ENCODE peak calls at places on chromosomes 5 and 9, in six cellular contexts. One of them, this sample, is unnamed.

GRCh38 chr9:95508242-95508967 is 8.4 kb downstream of the PTCH1 start:
- DNase-seq in stimulated activated CD8-positive, alpha-beta memory T cell treated with anti-CD3 and anti-CD28 coated beads, Interleukin-7, amount 100 ng/mL, for 1 hour: no peak
- DNase-seq in trophoblast cell: peak
- DNase-seq in omental fat pad: no peak
- DNase-seq in amygdala: no peak
- DNase-seq in activated T-cell treated with anti-CD3 and anti-CD28 coated beads, Interleukin-2, amount 50 U/mL, for 4 hours: no peak
- DNase-seq in this sample: no peak

GRCh38 chr9:81389569-81389993 is 299.8 kb downstream of the TLE1 start:
- DNase-seq in activated T-cell treated with anti-CD3 and anti-CD28 coated beads, Interleukin-2, amount 50 U/mL, for 4 hours: no peak
- DNase-seq in trophoblast cell: peak
- DNase-seq in stimulated activated CD8-positive, alpha-beta memory T cell treated with anti-CD3 and anti-CD28 coated beads, Interleukin-7, amount 100 ng/mL, for 1 hour: no peak
- DNase-seq in omental fat pad: no peak
- DNase-seq in amygdala: no peak
- DNase-seq in this sample: no peak

GRCh38 chr9:83933804-83934203 is 12.6 kb upstream of the KIF27 start:
- DNase-seq in stimulated activated CD8-positive, alpha-beta memory T cell treated with anti-CD3 and anti-CD28 coated beads, Interleukin-7, amount 100 ng/mL, for 1 hour: no peak
- DNase-seq in amygdala: no peak
- DNase-seq in omental fat pad: no peak
- DNase-seq in activated T-cell treated with anti-CD3 and anti-CD28 coated beads, Interleukin-2, amount 50 U/mL, for 4 hours: no peak
- DNase-seq in trophoblast cell: peak
- DNase-seq in this sample: no peak

GRCh38 chr5:147893820-147894219 is 12.5 kb downstream of the C5orf46 start:
- DNase-seq in activated T-cell treated with anti-CD3 and anti-CD28 coated beads, Interleukin-2, amount 50 U/mL, for 4 hours: no peak
- DNase-seq in amygdala: no peak
- DNase-seq in omental fat pad: no peak
- DNase-seq in stimulated activated CD8-positive, alpha-beta memory T cell treated with anti-CD3 and anti-CD28 coated beads, Interleukin-7, amount 100 ng/mL, for 1 hour: no peak
- DNase-seq in trophoblast cell: peak
- DNase-seq in this sample: no peak

GRCh38 chr5:124660229-124661093 is 86.0 kb downstream of the ZNF608 start:
- DNase-seq in trophoblast cell: peak
- DNase-seq in amygdala: no peak
- DNase-seq in activated T-cell treated with anti-CD3 and anti-CD28 coated beads, Interleukin-2, amount 50 U/mL, for 4 hours: no peak
- DNase-seq in stimulated activated CD8-positive, alpha-beta memory T cell treated with anti-CD3 and anti-CD28 coated beads, Interleukin-7, amount 100 ng/mL, for 1 hour: no peak
- DNase-seq in omental fat pad: no peak
- DNase-seq in this sample: no peak

GRCh38 chr5:125835293-125836172 is 587.7 kb upstream of the GRAMD2B start:
- DNase-seq in amygdala: peak
- DNase-seq in trophoblast cell: peak
- DNase-seq in activated T-cell treated with anti-CD3 and anti-CD28 coated beads, Interleukin-2, amount 50 U/mL, for 4 hours: no peak
- DNase-seq in stimulated activated CD8-positive, alpha-beta memory T cell treated with anti-CD3 and anti-CD28 coated beads, Interleukin-7, amount 100 ng/mL, for 1 hour: no peak
- DNase-seq in omental fat pad: no peak
- DNase-seq in this sample: peak

GRCh38 chr5:154254886-154255285 is 64.4 kb downstream of the GALNT10 start:
- DNase-seq in omental fat pad: no peak
- DNase-seq in stimulated activated CD8-positive, alpha-beta memory T cell treated with anti-CD3 and anti-CD28 coated beads, Interleukin-7, amount 100 ng/mL, for 1 hour: no peak
- DNase-seq in trophoblast cell: no peak
- DNase-seq in activated T-cell treated with anti-CD3 and anti-CD28 coated beads, Interleukin-2, amount 50 U/mL, for 4 hours: no peak
- DNase-seq in amygdala: no peak
- DNase-seq in this sample: no peak

GRCh38 chr5:62496876-62497275 is 81.7 kb upstream of the LRRC70 start:
- DNase-seq in activated T-cell treated with anti-CD3 and anti-CD28 coated beads, Interleukin-2, amount 50 U/mL, for 4 hours: no peak
- DNase-seq in stimulated activated CD8-positive, alpha-beta memory T cell treated with anti-CD3 and anti-CD28 coated beads, Interleukin-7, amount 100 ng/mL, for 1 hour: no peak
- DNase-seq in omental fat pad: no peak
- DNase-seq in amygdala: no peak
- DNase-seq in trophoblast cell: no peak
- DNase-seq in this sample: no peak

GRCh38 chr5:83321656-83322055 is 149.9 kb upstream of the VCAN start:
- DNase-seq in amygdala: no peak
- DNase-seq in trophoblast cell: no peak
- DNase-seq in activated T-cell treated with anti-CD3 and anti-CD28 coated beads, Interleukin-2, amount 50 U/mL, for 4 hours: no peak
- DNase-seq in omental fat pad: no peak
- DNase-seq in stimulated activated CD8-positive, alpha-beta memory T cell treated with anti-CD3 and anti-CD28 coated beads, Interleukin-7, amount 100 ng/mL, for 1 hour: no peak
- DNase-seq in this sample: no peak

GRCh38 chr5:78803386-78803785 is 154.8 kb upstream of the LHFPL2 start:
- DNase-seq in amygdala: peak
- DNase-seq in omental fat pad: no peak
- DNase-seq in activated T-cell treated with anti-CD3 and anti-CD28 coated beads, Interleukin-2, amount 50 U/mL, for 4 hours: no peak
- DNase-seq in trophoblast cell: no peak
- DNase-seq in stimulated activated CD8-positive, alpha-beta memory T cell treated with anti-CD3 and anti-CD28 coated beads, Interleukin-7, amount 100 ng/mL, for 1 hour: no peak
- DNase-seq in this sample: peak

GRCh38 chr9:36818965-36819870 is 214.8 kb downstream of the PAX5 start:
- DNase-seq in stimulated activated CD8-positive, alpha-beta memory T cell treated with anti-CD3 and anti-CD28 coated beads, Interleukin-7, amount 100 ng/mL, for 1 hour: no peak
- DNase-seq in activated T-cell treated with anti-CD3 and anti-CD28 coated beads, Interleukin-2, amount 50 U/mL, for 4 hours: no peak
- DNase-seq in omental fat pad: no peak
- DNase-seq in amygdala: peak
- DNase-seq in trophoblast cell: no peak
- DNase-seq in this sample: peak

GRCh38 chr5:44332360-44332971 is 56.8 kb downstream of the FGF10 start:
- DNase-seq in amygdala: no peak
- DNase-seq in omental fat pad: no peak
- DNase-seq in stimulated activated CD8-positive, alpha-beta memory T cell treated with anti-CD3 and anti-CD28 coated beads, Interleukin-7, amount 100 ng/mL, for 1 hour: no peak
- DNase-seq in trophoblast cell: peak
- DNase-seq in activated T-cell treated with anti-CD3 and anti-CD28 coated beads, Interleukin-2, amount 50 U/mL, for 4 hours: no peak
- DNase-seq in this sample: no peak

GRCh38 chr5:157252741-157253465 is 13.0 kb upstream of the CYFIP2 start:
- DNase-seq in omental fat pad: no peak
- DNase-seq in stimulated activated CD8-positive, alpha-beta memory T cell treated with anti-CD3 and anti-CD28 coated beads, Interleukin-7, amount 100 ng/mL, for 1 hour: peak
- DNase-seq in amygdala: peak
- DNase-seq in activated T-cell treated with anti-CD3 and anti-CD28 coated beads, Interleukin-2, amount 50 U/mL, for 4 hours: peak
- DNase-seq in trophoblast cell: no peak
- DNase-seq in this sample: no peak

GRCh38 chr5:87413116-87413645 is 451 bp upstream of the CCNH start:
- DNase-seq in stimulated activated CD8-positive, alpha-beta memory T cell treated with anti-CD3 and anti-CD28 coated beads, Interleukin-7, amount 100 ng/mL, for 1 hour: no peak
- DNase-seq in amygdala: no peak
- DNase-seq in omental fat pad: no peak
- DNase-seq in activated T-cell treated with anti-CD3 and anti-CD28 coated beads, Interleukin-2, amount 50 U/mL, for 4 hours: no peak
- DNase-seq in trophoblast cell: no peak
- DNase-seq in this sample: no peak

GRCh38 chr9:18707078-18707477 is 233.1 kb downstream of the ADAMTSL1 start:
- DNase-seq in activated T-cell treated with anti-CD3 and anti-CD28 coated beads, Interleukin-2, amount 50 U/mL, for 4 hours: no peak
- DNase-seq in trophoblast cell: no peak
- DNase-seq in amygdala: no peak
- DNase-seq in omental fat pad: no peak
- DNase-seq in stimulated activated CD8-positive, alpha-beta memory T cell treated with anti-CD3 and anti-CD28 coated beads, Interleukin-7, amount 100 ng/mL, for 1 hour: no peak
- DNase-seq in this sample: peak

GRCh38 chr5:127976991-127977717 is 106.4 kb upstream of the SLC12A2 start:
- DNase-seq in stimulated activated CD8-positive, alpha-beta memory T cell treated with anti-CD3 and anti-CD28 coated beads, Interleukin-7, amount 100 ng/mL, for 1 hour: no peak
- DNase-seq in omental fat pad: no peak
- DNase-seq in activated T-cell treated with anti-CD3 and anti-CD28 coated beads, Interleukin-2, amount 50 U/mL, for 4 hours: no peak
- DNase-seq in amygdala: no peak
- DNase-seq in trophoblast cell: peak
- DNase-seq in this sample: no peak

GRCh38 chr5:76737131-76737556 is 21.2 kb downstream of the F2R start:
- DNase-seq in amygdala: no peak
- DNase-seq in activated T-cell treated with anti-CD3 and anti-CD28 coated beads, Interleukin-2, amount 50 U/mL, for 4 hours: no peak
- DNase-seq in trophoblast cell: no peak
- DNase-seq in omental fat pad: no peak
- DNase-seq in stimulated activated CD8-positive, alpha-beta memory T cell treated with anti-CD3 and anti-CD28 coated beads, Interleukin-7, amount 100 ng/mL, for 1 hour: no peak
- DNase-seq in this sample: no peak

GRCh38 chr9:134595014-134595413 is 46.6 kb upstream of the COL5A1 start:
- DNase-seq in stimulated activated CD8-positive, alpha-beta memory T cell treated with anti-CD3 and anti-CD28 coated beads, Interleukin-7, amount 100 ng/mL, for 1 hour: no peak
- DNase-seq in trophoblast cell: no peak
- DNase-seq in amygdala: no peak
- DNase-seq in activated T-cell treated with anti-CD3 and anti-CD28 coated beads, Interleukin-2, amount 50 U/mL, for 4 hours: no peak
- DNase-seq in omental fat pad: no peak
- DNase-seq in this sample: no peak

GRCh38 chr9:82154573-82154972 is 166.0 kb downstream of the SPATA31D1 start:
- DNase-seq in trophoblast cell: no peak
- DNase-seq in amygdala: no peak
- DNase-seq in activated T-cell treated with anti-CD3 and anti-CD28 coated beads, Interleukin-2, amount 50 U/mL, for 4 hours: no peak
- DNase-seq in stimulated activated CD8-positive, alpha-beta memory T cell treated with anti-CD3 and anti-CD28 coated beads, Interleukin-7, amount 100 ng/mL, for 1 hour: no peak
- DNase-seq in omental fat pad: no peak
- DNase-seq in this sample: no peak

GRCh38 chr5:181114844-181115778 is 15.9 kb downstream of the OR2V1 start:
- DNase-seq in trophoblast cell: peak
- DNase-seq in omental fat pad: no peak
- DNase-seq in activated T-cell treated with anti-CD3 and anti-CD28 coated beads, Interleukin-2, amount 50 U/mL, for 4 hours: no peak
- DNase-seq in amygdala: no peak
- DNase-seq in stimulated activated CD8-positive, alpha-beta memory T cell treated with anti-CD3 and anti-CD28 coated beads, Interleukin-7, amount 100 ng/mL, for 1 hour: no peak
- DNase-seq in this sample: no peak

GRCh38 chr5:153756540-153756939 is 266.1 kb downstream of the GRIA1 start:
- DNase-seq in omental fat pad: no peak
- DNase-seq in stimulated activated CD8-positive, alpha-beta memory T cell treated with anti-CD3 and anti-CD28 coated beads, Interleukin-7, amount 100 ng/mL, for 1 hour: no peak
- DNase-seq in trophoblast cell: no peak
- DNase-seq in activated T-cell treated with anti-CD3 and anti-CD28 coated beads, Interleukin-2, amount 50 U/mL, for 4 hours: no peak
- DNase-seq in amygdala: no peak
- DNase-seq in this sample: no peak